ENCODE peak calls at places on chromosomes 5 and 9, in ten cellular contexts. One of them, this sample, is unnamed.

GRCh38 chr9:136193127-136193890 is 11.6 kb downstream of the LHX3 start:
- DNase-seq in heart right ventricle: no peak
- DNase-seq in tibial artery: no peak
- DNase-seq in heart left ventricle: no peak
- DNase-seq in cardiac muscle cell: no peak
- DNase-seq in fibroblast of lung: no peak
- DNase-seq in mammary epithelial cell: no peak
- DNase-seq in psoas muscle: no peak
- DNase-seq in foreskin keratinocyte: no peak
- DNase-seq in OCI-LY7: no peak
- DNase-seq in this sample: no peak

GRCh38 chr5:160021818-160022446 is 13.0 kb downstream of the TTC1 start:
- DNase-seq in cardiac muscle cell: peak; percentile 79
- DNase-seq in heart left ventricle: no peak
- DNase-seq in OCI-LY7: peak; percentile 63
- DNase-seq in mammary epithelial cell: peak; percentile 53
- DNase-seq in fibroblast of lung: peak; percentile 80
- DNase-seq in heart right ventricle: no peak
- DNase-seq in tibial artery: no peak
- DNase-seq in foreskin keratinocyte: peak; percentile 39
- DNase-seq in psoas muscle: no peak
- DNase-seq in this sample: peak; percentile 87

GRCh38 chr5:94793113-94793815 is 174.8 kb downstream of the SLF1 start:
- DNase-seq in psoas muscle: no peak
- DNase-seq in tibial artery: no peak
- DNase-seq in cardiac muscle cell: peak; percentile 84
- DNase-seq in mammary epithelial cell: no peak
- DNase-seq in foreskin keratinocyte: no peak
- DNase-seq in heart left ventricle: no peak
- DNase-seq in heart right ventricle: no peak
- DNase-seq in fibroblast of lung: peak; percentile 87
- DNase-seq in OCI-LY7: peak; percentile 83
- DNase-seq in this sample: peak; percentile 88

GRCh38 chr5:170280090-170280493 is 17.5 kb downstream of the LCP2 start:
- DNase-seq in heart left ventricle: no peak
- DNase-seq in cardiac muscle cell: peak; percentile 22
- DNase-seq in mammary epithelial cell: no peak
- DNase-seq in psoas muscle: peak; percentile 63
- DNase-seq in fibroblast of lung: no peak
- DNase-seq in OCI-LY7: no peak
- DNase-seq in foreskin keratinocyte: no peak
- DNase-seq in tibial artery: no peak
- DNase-seq in heart right ventricle: no peak
- DNase-seq in this sample: no peak

GRCh38 chr5:1010641-1011046 is 2.0 kb downstream of the NKD2 start:
- DNase-seq in cardiac muscle cell: no peak
- DNase-seq in heart right ventricle: peak; percentile 11
- DNase-seq in fibroblast of lung: no peak
- DNase-seq in tibial artery: peak; percentile 48
- DNase-seq in foreskin keratinocyte: no peak
- DNase-seq in heart left ventricle: peak; percentile 58
- DNase-seq in OCI-LY7: no peak
- DNase-seq in mammary epithelial cell: no peak
- DNase-seq in psoas muscle: peak; percentile 28
- DNase-seq in this sample: peak; percentile 78

GRCh38 chr9:15272377-15272928 is 34.6 kb downstream of the TTC39B start:
- DNase-seq in psoas muscle: no peak
- DNase-seq in foreskin keratinocyte: no peak
- DNase-seq in cardiac muscle cell: no peak
- DNase-seq in heart left ventricle: no peak
- DNase-seq in fibroblast of lung: no peak
- DNase-seq in heart right ventricle: no peak
- DNase-seq in tibial artery: no peak
- DNase-seq in mammary epithelial cell: no peak
- DNase-seq in OCI-LY7: no peak
- DNase-seq in this sample: no peak

GRCh38 chr5:137252513-137252912 is 246.6 kb downstream of the SPOCK1 start:
- DNase-seq in heart right ventricle: no peak
- DNase-seq in tibial artery: no peak
- DNase-seq in cardiac muscle cell: no peak
- DNase-seq in fibroblast of lung: no peak
- DNase-seq in psoas muscle: no peak
- DNase-seq in OCI-LY7: no peak
- DNase-seq in heart left ventricle: no peak
- DNase-seq in foreskin keratinocyte: peak; percentile 41
- DNase-seq in mammary epithelial cell: no peak
- DNase-seq in this sample: peak; percentile 57

GRCh38 chr9:129333613-129333960 is 155.5 kb upstream of the IER5L start:
- DNase-seq in heart right ventricle: no peak
- DNase-seq in foreskin keratinocyte: no peak
- DNase-seq in OCI-LY7: no peak
- DNase-seq in mammary epithelial cell: no peak
- DNase-seq in cardiac muscle cell: no peak
- DNase-seq in heart left ventricle: no peak
- DNase-seq in psoas muscle: no peak
- DNase-seq in fibroblast of lung: no peak
- DNase-seq in tibial artery: no peak
- DNase-seq in this sample: no peak

GRCh38 chr5:7364226-7364875 is 31.6 kb upstream of the ADCY2 start:
- DNase-seq in heart left ventricle: no peak
- DNase-seq in OCI-LY7: no peak
- DNase-seq in mammary epithelial cell: no peak
- DNase-seq in psoas muscle: no peak
- DNase-seq in fibroblast of lung: no peak
- DNase-seq in cardiac muscle cell: no peak
- DNase-seq in heart right ventricle: no peak
- DNase-seq in tibial artery: no peak
- DNase-seq in foreskin keratinocyte: no peak
- DNase-seq in this sample: no peak

GRCh38 chr5:53733853-53734252 is 173.4 kb downstream of the NDUFS4 start:
- DNase-seq in heart left ventricle: no peak
- DNase-seq in foreskin keratinocyte: peak; percentile 24
- DNase-seq in OCI-LY7: no peak
- DNase-seq in fibroblast of lung: no peak
- DNase-seq in psoas muscle: no peak
- DNase-seq in heart right ventricle: no peak
- DNase-seq in tibial artery: no peak
- DNase-seq in mammary epithelial cell: peak; percentile 9
- DNase-seq in cardiac muscle cell: no peak
- DNase-seq in this sample: no peak

GRCh38 chr9:118896356-118897000 is 472.8 kb downstream of the BRINP1 start:
- DNase-seq in OCI-LY7: no peak
- DNase-seq in cardiac muscle cell: no peak
- DNase-seq in psoas muscle: no peak
- DNase-seq in fibroblast of lung: no peak
- DNase-seq in foreskin keratinocyte: peak; percentile 6
- DNase-seq in heart left ventricle: no peak
- DNase-seq in heart right ventricle: no peak
- DNase-seq in tibial artery: no peak
- DNase-seq in mammary epithelial cell: no peak
- DNase-seq in this sample: no peak

GRCh38 chr5:31640024-31640423 is 1.1 kb downstream of the PDZD2 start:
- DNase-seq in OCI-LY7: no peak
- DNase-seq in fibroblast of lung: no peak
- DNase-seq in cardiac muscle cell: no peak
- DNase-seq in heart left ventricle: no peak
- DNase-seq in mammary epithelial cell: no peak
- DNase-seq in foreskin keratinocyte: no peak
- DNase-seq in heart right ventricle: peak; percentile 40
- DNase-seq in psoas muscle: no peak
- DNase-seq in tibial artery: no peak
- DNase-seq in this sample: no peak

GRCh38 chr5:140977003-140977402 is 10.7 kb downstream of the PCDHAC2 start:
- DNase-seq in psoas muscle: no peak
- DNase-seq in cardiac muscle cell: peak; percentile 36
- DNase-seq in tibial artery: no peak
- DNase-seq in fibroblast of lung: peak; percentile 59
- DNase-seq in heart right ventricle: no peak
- DNase-seq in heart left ventricle: no peak
- DNase-seq in mammary epithelial cell: peak; percentile 44
- DNase-seq in foreskin keratinocyte: peak; percentile 62
- DNase-seq in OCI-LY7: no peak
- DNase-seq in this sample: no peak

GRCh38 chr9:72384710-72385475 is 19.9 kb upstream of the ZFAND5 start:
- DNase-seq in foreskin keratinocyte: peak; percentile 39
- DNase-seq in heart left ventricle: no peak
- DNase-seq in heart right ventricle: no peak
- DNase-seq in cardiac muscle cell: no peak
- DNase-seq in psoas muscle: no peak
- DNase-seq in mammary epithelial cell: peak; percentile 36
- DNase-seq in OCI-LY7: no peak
- DNase-seq in tibial artery: no peak
- DNase-seq in fibroblast of lung: peak; percentile 25
- DNase-seq in this sample: no peak
- H3K27ac ChIP-seq in foreskin keratinocyte: no peak overlapping the region
- H3K27ac ChIP-seq in heart left ventricle: no peak overlapping the region
- H3K27ac ChIP-seq in heart right ventricle: no peak overlapping the region
- H3K27ac ChIP-seq in cardiac muscle cell: no peak overlapping the region
- H3K27ac ChIP-seq in psoas muscle: no peak overlapping the region
- H3K27ac ChIP-seq in mammary epithelial cell: peak overlapping the region; percentile 17
- H3K27ac ChIP-seq in OCI-LY7: no peak overlapping the region
- H3K27ac ChIP-seq in tibial artery: no peak overlapping the region
- H3K27ac ChIP-seq in fibroblast of lung: no peak overlapping the region
- H3K27ac ChIP-seq in this sample: peak overlapping the region; percentile 80

GRCh38 chr5:41751867-41752266 is 118.4 kb downstream of the OXCT1 start:
- DNase-seq in cardiac muscle cell: no peak
- DNase-seq in heart right ventricle: no peak
- DNase-seq in psoas muscle: no peak
- DNase-seq in foreskin keratinocyte: peak; percentile 28
- DNase-seq in tibial artery: no peak
- DNase-seq in mammary epithelial cell: no peak
- DNase-seq in OCI-LY7: no peak
- DNase-seq in fibroblast of lung: no peak
- DNase-seq in heart left ventricle: no peak
- DNase-seq in this sample: no peak

GRCh38 chr5:41747708-41748107 is 122.5 kb downstream of the OXCT1 start:
- DNase-seq in psoas muscle: no peak
- DNase-seq in fibroblast of lung: no peak
- DNase-seq in mammary epithelial cell: no peak
- DNase-seq in heart right ventricle: no peak
- DNase-seq in foreskin keratinocyte: no peak
- DNase-seq in tibial artery: no peak
- DNase-seq in OCI-LY7: no peak
- DNase-seq in heart left ventricle: no peak
- DNase-seq in cardiac muscle cell: no peak
- DNase-seq in this sample: no peak

GRCh38 chr5:41747291-41747690 is 122.9 kb downstream of the OXCT1 start:
- DNase-seq in psoas muscle: no peak
- DNase-seq in foreskin keratinocyte: no peak
- DNase-seq in tibial artery: no peak
- DNase-seq in cardiac muscle cell: peak; percentile 80
- DNase-seq in OCI-LY7: no peak
- DNase-seq in heart left ventricle: no peak
- DNase-seq in mammary epithelial cell: peak; percentile 11
- DNase-seq in heart right ventricle: no peak
- DNase-seq in fibroblast of lung: peak; percentile 68
- DNase-seq in this sample: no peak

GRCh38 chr5:41748631-41749030 is 121.6 kb downstream of the OXCT1 start:
- DNase-seq in fibroblast of lung: peak; percentile 53
- DNase-seq in tibial artery: no peak
- DNase-seq in OCI-LY7: no peak
- DNase-seq in foreskin keratinocyte: peak; percentile 47
- DNase-seq in psoas muscle: no peak
- DNase-seq in cardiac muscle cell: peak; percentile 37
- DNase-seq in mammary epithelial cell: peak; percentile 75
- DNase-seq in heart left ventricle: no peak
- DNase-seq in heart right ventricle: no peak
- DNase-seq in this sample: no peak
- TF ChIP-seq CTCF in fibroblast of lung: no peak
- TF ChIP-seq CTCF in tibial artery: no peak
- TF ChIP-seq CTCF in OCI-LY7: no peak
- TF ChIP-seq CTCF in foreskin keratinocyte: no peak
- TF ChIP-seq CTCF in psoas muscle: no peak
- TF ChIP-seq CTCF in cardiac muscle cell: no peak
- TF ChIP-seq CTCF in mammary epithelial cell: no peak
- TF ChIP-seq CTCF in heart left ventricle: no peak
- TF ChIP-seq CTCF in heart right ventricle: no peak
- TF ChIP-seq CTCF in this sample: no peak

DNA sequence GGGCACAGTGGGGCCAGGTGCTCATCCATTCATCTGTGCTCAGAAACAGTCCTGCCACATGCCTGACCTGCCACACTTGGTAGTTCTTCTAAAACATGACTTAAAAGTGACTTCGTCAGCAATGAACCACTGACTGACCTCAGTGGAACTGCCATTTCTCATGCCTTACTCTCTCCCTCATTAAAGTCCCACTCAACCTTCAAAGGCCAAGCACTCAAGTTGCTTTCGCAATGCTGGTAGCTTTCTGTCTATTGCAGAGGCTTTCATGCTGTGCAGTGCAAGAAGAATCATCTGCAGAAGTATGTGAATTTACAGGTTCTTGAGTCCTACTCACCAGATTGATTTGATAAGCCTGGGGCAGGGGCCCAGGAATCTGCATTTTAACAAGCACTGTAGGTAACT is 23.9 kb downstream of the B4GALT1 start:
- DNase-seq in mammary epithelial cell: no peak
- DNase-seq in OCI-LY7: no peak
- DNase-seq in fibroblast of lung: peak; percentile 83
- DNase-seq in cardiac muscle cell: peak; percentile 62
- DNase-seq in tibial artery: peak; percentile 24
- DNase-seq in psoas muscle: no peak
- DNase-seq in heart right ventricle: no peak
- DNase-seq in foreskin keratinocyte: peak; percentile 32
- DNase-seq in heart left ventricle: no peak
- DNase-seq in this sample: peak; percentile 68
- H3K27ac ChIP-seq in mammary epithelial cell: no peak overlapping the region
- H3K27ac ChIP-seq in OCI-LY7: no peak overlapping the region
- H3K27ac ChIP-seq in fibroblast of lung: no peak overlapping the region
- H3K27ac ChIP-seq in cardiac muscle cell: no peak overlapping the region
- H3K27ac ChIP-seq in tibial artery: no peak overlapping the region
- H3K27ac ChIP-seq in psoas muscle: no peak overlapping the region
- H3K27ac ChIP-seq in heart right ventricle: no peak overlapping the region
- H3K27ac ChIP-seq in foreskin keratinocyte: no peak overlapping the region
- H3K27ac ChIP-seq in heart left ventricle: no peak overlapping the region
- H3K27ac ChIP-seq in this sample: peak overlapping the region; percentile 59

DNA sequence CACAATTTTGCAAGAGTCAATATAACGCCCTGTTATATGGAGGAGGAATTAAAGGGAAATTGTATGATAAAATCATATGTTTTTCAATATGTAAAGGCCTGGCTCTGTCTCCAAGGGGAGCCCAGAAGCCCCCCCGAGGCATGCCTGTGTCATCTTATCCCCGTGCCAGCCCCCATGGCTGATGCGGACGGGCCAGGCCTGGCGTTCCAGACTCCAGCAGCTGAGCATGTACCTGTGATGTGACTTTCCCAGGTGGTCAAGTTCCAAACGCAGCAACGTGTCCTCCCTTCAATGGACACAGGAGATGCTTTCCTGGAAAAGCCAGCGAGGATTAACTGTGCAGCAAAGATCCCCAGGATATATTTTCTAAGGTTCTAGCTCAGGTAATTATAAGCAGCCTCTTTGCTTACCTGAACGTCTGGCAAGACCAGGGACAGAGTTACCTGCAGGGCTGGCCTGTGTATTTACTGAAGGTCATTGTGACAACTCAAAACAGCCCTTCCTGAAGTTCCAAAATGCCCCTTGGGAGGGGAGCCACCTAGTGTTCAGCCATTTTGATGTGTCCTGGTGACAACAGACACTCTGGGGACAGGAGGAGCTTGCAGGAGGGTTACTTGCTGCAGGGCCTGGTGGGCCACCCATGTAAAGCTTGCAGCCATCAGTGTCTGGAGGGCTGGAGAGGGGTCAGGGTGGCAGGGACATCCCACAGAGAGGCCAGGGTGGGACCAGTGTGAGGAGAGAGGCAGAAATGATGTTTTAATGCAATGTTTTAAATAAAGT is 53.3 kb upstream of the RNU6ATAC start:
- DNase-seq in psoas muscle: peak; percentile 34
- DNase-seq in tibial artery: no peak
- DNase-seq in OCI-LY7: peak; percentile 64
- DNase-seq in heart right ventricle: peak; percentile 4
- DNase-seq in foreskin keratinocyte: no peak
- DNase-seq in fibroblast of lung: no peak
- DNase-seq in cardiac muscle cell: no peak
- DNase-seq in heart left ventricle: peak; percentile 46
- DNase-seq in mammary epithelial cell: no peak
- DNase-seq in this sample: peak; percentile 62
- TF ChIP-seq CTCF in psoas muscle: peak; percentile 18
- TF ChIP-seq CTCF in tibial artery: no peak
- TF ChIP-seq CTCF in OCI-LY7: peak; percentile 73
- TF ChIP-seq CTCF in heart right ventricle: peak; percentile 34
- TF ChIP-seq CTCF in foreskin keratinocyte: no peak
- TF ChIP-seq CTCF in fibroblast of lung: no peak
- TF ChIP-seq CTCF in cardiac muscle cell: no peak
- TF ChIP-seq CTCF in heart left ventricle: peak; percentile 36
- TF ChIP-seq CTCF in mammary epithelial cell: no peak
- TF ChIP-seq CTCF in this sample: no peak

This sample was measured in osteoblast.